ENCODE peak calls at places on chromosomes 16 and 17, in five cellular contexts. One of them, this sample, is unnamed.

GRCh38 chr17:8991514-8992285 is 26.2 kb upstream of the PIK3R5 start:
- DNase-seq in AG04450: peak; percentile 20
- DNase-seq in stimulated activated CD4-positive, alpha-beta T cell treated with anti-CD3 and anti-CD28 coated beads, Interleukin-4, amount 100 ng/mL, for 24 hours: peak; percentile 78
- DNase-seq in DMS 273 treated with DMSO at 0.1 percent for 48 hours: no peak
- DNase-seq in activated CD4-positive, alpha-beta T cell treated with anti-CD3 and anti-CD28 coated beads, Interleukin-2, amount 50 U/mL, for 48 hours: peak; percentile 82
- DNase-seq in this sample: no peak

GRCh38 chr17:45338023-45338781 is 21.4 kb upstream of the MAP3K14 start:
- DNase-seq in activated CD4-positive, alpha-beta T cell treated with anti-CD3 and anti-CD28 coated beads, Interleukin-2, amount 50 U/mL, for 48 hours: no peak
- DNase-seq in DMS 273 treated with DMSO at 0.1 percent for 48 hours: no peak
- DNase-seq in stimulated activated CD4-positive, alpha-beta T cell treated with anti-CD3 and anti-CD28 coated beads, Interleukin-4, amount 100 ng/mL, for 24 hours: no peak
- DNase-seq in AG04450: no peak
- DNase-seq in this sample: no peak

GRCh38 chr16:84751241-84751640 is 51.4 kb downstream of the USP10 start:
- DNase-seq in AG04450: no peak
- DNase-seq in DMS 273 treated with DMSO at 0.1 percent for 48 hours: no peak
- DNase-seq in stimulated activated CD4-positive, alpha-beta T cell treated with anti-CD3 and anti-CD28 coated beads, Interleukin-4, amount 100 ng/mL, for 24 hours: no peak
- DNase-seq in activated CD4-positive, alpha-beta T cell treated with anti-CD3 and anti-CD28 coated beads, Interleukin-2, amount 50 U/mL, for 48 hours: no peak
- DNase-seq in this sample: no peak

GRCh38 chr17:16449121-16449570 is 33.8 kb downstream of the TRPV2 start:
- DNase-seq in AG04450: no peak
- DNase-seq in stimulated activated CD4-positive, alpha-beta T cell treated with anti-CD3 and anti-CD28 coated beads, Interleukin-4, amount 100 ng/mL, for 24 hours: no peak
- DNase-seq in DMS 273 treated with DMSO at 0.1 percent for 48 hours: no peak
- DNase-seq in activated CD4-positive, alpha-beta T cell treated with anti-CD3 and anti-CD28 coated beads, Interleukin-2, amount 50 U/mL, for 48 hours: no peak
- DNase-seq in this sample: no peak

GRCh38 chr17:319266-319665 is 33.3 kb downstream of the RPH3AL start:
- DNase-seq in activated CD4-positive, alpha-beta T cell treated with anti-CD3 and anti-CD28 coated beads, Interleukin-2, amount 50 U/mL, for 48 hours: no peak
- DNase-seq in stimulated activated CD4-positive, alpha-beta T cell treated with anti-CD3 and anti-CD28 coated beads, Interleukin-4, amount 100 ng/mL, for 24 hours: no peak
- DNase-seq in AG04450: no peak
- DNase-seq in DMS 273 treated with DMSO at 0.1 percent for 48 hours: no peak
- DNase-seq in this sample: no peak

GRCh38 chr17:12599185-12599920 is 66.3 kb upstream of the MYOCD start:
- DNase-seq in activated CD4-positive, alpha-beta T cell treated with anti-CD3 and anti-CD28 coated beads, Interleukin-2, amount 50 U/mL, for 48 hours: no peak
- DNase-seq in DMS 273 treated with DMSO at 0.1 percent for 48 hours: no peak
- DNase-seq in AG04450: peak; percentile 52
- DNase-seq in stimulated activated CD4-positive, alpha-beta T cell treated with anti-CD3 and anti-CD28 coated beads, Interleukin-4, amount 100 ng/mL, for 24 hours: no peak
- DNase-seq in this sample: no peak

GRCh38 chr17:59328534-59329095 is 2.8 kb upstream of the YPEL2 start:
- DNase-seq in DMS 273 treated with DMSO at 0.1 percent for 48 hours: peak; percentile 98
- DNase-seq in activated CD4-positive, alpha-beta T cell treated with anti-CD3 and anti-CD28 coated beads, Interleukin-2, amount 50 U/mL, for 48 hours: no peak
- DNase-seq in AG04450: no peak
- DNase-seq in stimulated activated CD4-positive, alpha-beta T cell treated with anti-CD3 and anti-CD28 coated beads, Interleukin-4, amount 100 ng/mL, for 24 hours: no peak
- DNase-seq in this sample: no peak

GRCh38 chr17:38600906-38601305 is 4.8 kb downstream of the SRCIN1 start:
- DNase-seq in DMS 273 treated with DMSO at 0.1 percent for 48 hours: no peak
- DNase-seq in AG04450: no peak
- DNase-seq in stimulated activated CD4-positive, alpha-beta T cell treated with anti-CD3 and anti-CD28 coated beads, Interleukin-4, amount 100 ng/mL, for 24 hours: no peak
- DNase-seq in activated CD4-positive, alpha-beta T cell treated with anti-CD3 and anti-CD28 coated beads, Interleukin-2, amount 50 U/mL, for 48 hours: no peak
- DNase-seq in this sample: no peak

GRCh38 chr16:5064915-5065314 is 841 bp downstream of the C16orf89 start:
- DNase-seq in stimulated activated CD4-positive, alpha-beta T cell treated with anti-CD3 and anti-CD28 coated beads, Interleukin-4, amount 100 ng/mL, for 24 hours: no peak
- DNase-seq in activated CD4-positive, alpha-beta T cell treated with anti-CD3 and anti-CD28 coated beads, Interleukin-2, amount 50 U/mL, for 48 hours: no peak
- DNase-seq in AG04450: no peak
- DNase-seq in DMS 273 treated with DMSO at 0.1 percent for 48 hours: no peak
- DNase-seq in this sample: no peak

GRCh38 chr17:7549401-7550055 is 670 bp downstream of the TNFSF12 start:
- DNase-seq in AG04450: no peak
- DNase-seq in stimulated activated CD4-positive, alpha-beta T cell treated with anti-CD3 and anti-CD28 coated beads, Interleukin-4, amount 100 ng/mL, for 24 hours: peak; percentile 38
- DNase-seq in DMS 273 treated with DMSO at 0.1 percent for 48 hours: no peak
- DNase-seq in activated CD4-positive, alpha-beta T cell treated with anti-CD3 and anti-CD28 coated beads, Interleukin-2, amount 50 U/mL, for 48 hours: peak; percentile 59
- DNase-seq in this sample: no peak

GRCh38 chr16:14196539-14196938 is 125.4 kb downstream of the MRTFB start:
- DNase-seq in activated CD4-positive, alpha-beta T cell treated with anti-CD3 and anti-CD28 coated beads, Interleukin-2, amount 50 U/mL, for 48 hours: no peak
- DNase-seq in DMS 273 treated with DMSO at 0.1 percent for 48 hours: no peak
- DNase-seq in stimulated activated CD4-positive, alpha-beta T cell treated with anti-CD3 and anti-CD28 coated beads, Interleukin-4, amount 100 ng/mL, for 24 hours: no peak
- DNase-seq in AG04450: no peak
- DNase-seq in this sample: no peak

GRCh38 chr17:59641799-59642484 is 22.2 kb downstream of the CLTC start:
- DNase-seq in DMS 273 treated with DMSO at 0.1 percent for 48 hours: no peak
- DNase-seq in activated CD4-positive, alpha-beta T cell treated with anti-CD3 and anti-CD28 coated beads, Interleukin-2, amount 50 U/mL, for 48 hours: no peak
- DNase-seq in stimulated activated CD4-positive, alpha-beta T cell treated with anti-CD3 and anti-CD28 coated beads, Interleukin-4, amount 100 ng/mL, for 24 hours: no peak
- DNase-seq in AG04450: no peak
- DNase-seq in this sample: no peak

GRCh38 chr17:66349549-66350245 is 47.3 kb downstream of the PRKCA start:
- DNase-seq in DMS 273 treated with DMSO at 0.1 percent for 48 hours: no peak
- DNase-seq in AG04450: no peak
- DNase-seq in activated CD4-positive, alpha-beta T cell treated with anti-CD3 and anti-CD28 coated beads, Interleukin-2, amount 50 U/mL, for 48 hours: no peak
- DNase-seq in stimulated activated CD4-positive, alpha-beta T cell treated with anti-CD3 and anti-CD28 coated beads, Interleukin-4, amount 100 ng/mL, for 24 hours: no peak
- DNase-seq in this sample: no peak

GRCh38 chr16:4053663-4054479 is 62.4 kb downstream of the ADCY9 start:
- DNase-seq in AG04450: peak; percentile 87
- DNase-seq in DMS 273 treated with DMSO at 0.1 percent for 48 hours: no peak
- DNase-seq in stimulated activated CD4-positive, alpha-beta T cell treated with anti-CD3 and anti-CD28 coated beads, Interleukin-4, amount 100 ng/mL, for 24 hours: no peak
- DNase-seq in activated CD4-positive, alpha-beta T cell treated with anti-CD3 and anti-CD28 coated beads, Interleukin-2, amount 50 U/mL, for 48 hours: no peak
- DNase-seq in this sample: peak; percentile 62

GRCh38 chr16:735982-736453 is 4.8 kb downstream of the CIAO3 start:
- DNase-seq in AG04450: no peak
- DNase-seq in DMS 273 treated with DMSO at 0.1 percent for 48 hours: no peak
- DNase-seq in stimulated activated CD4-positive, alpha-beta T cell treated with anti-CD3 and anti-CD28 coated beads, Interleukin-4, amount 100 ng/mL, for 24 hours: peak; percentile 62
- DNase-seq in activated CD4-positive, alpha-beta T cell treated with anti-CD3 and anti-CD28 coated beads, Interleukin-2, amount 50 U/mL, for 48 hours: peak; percentile 80
- DNase-seq in this sample: no peak

GRCh38 chr17:14068542-14069250 is 608 bp upstream of the COX10 start:
- DNase-seq in activated CD4-positive, alpha-beta T cell treated with anti-CD3 and anti-CD28 coated beads, Interleukin-2, amount 50 U/mL, for 48 hours: no peak
- DNase-seq in AG04450: no peak
- DNase-seq in DMS 273 treated with DMSO at 0.1 percent for 48 hours: no peak
- DNase-seq in stimulated activated CD4-positive, alpha-beta T cell treated with anti-CD3 and anti-CD28 coated beads, Interleukin-4, amount 100 ng/mL, for 24 hours: no peak
- DNase-seq in this sample: no peak

GRCh38 chr17:19248923-19249574 is 11.9 kb downstream of the EPN2 start:
- DNase-seq in stimulated activated CD4-positive, alpha-beta T cell treated with anti-CD3 and anti-CD28 coated beads, Interleukin-4, amount 100 ng/mL, for 24 hours: no peak
- DNase-seq in DMS 273 treated with DMSO at 0.1 percent for 48 hours: no peak
- DNase-seq in AG04450: peak; percentile 72
- DNase-seq in activated CD4-positive, alpha-beta T cell treated with anti-CD3 and anti-CD28 coated beads, Interleukin-2, amount 50 U/mL, for 48 hours: no peak
- DNase-seq in this sample: peak; percentile 50

GRCh38 chr17:54899721-54900456 is 763 bp upstream of the TOM1L1 start:
- DNase-seq in activated CD4-positive, alpha-beta T cell treated with anti-CD3 and anti-CD28 coated beads, Interleukin-2, amount 50 U/mL, for 48 hours: no peak
- DNase-seq in AG04450: no peak
- DNase-seq in stimulated activated CD4-positive, alpha-beta T cell treated with anti-CD3 and anti-CD28 coated beads, Interleukin-4, amount 100 ng/mL, for 24 hours: no peak
- DNase-seq in DMS 273 treated with DMSO at 0.1 percent for 48 hours: no peak
- DNase-seq in this sample: no peak

GRCh38 chr16:46691720-46692119 is 2.3 kb downstream of the ORC6 start:
- DNase-seq in stimulated activated CD4-positive, alpha-beta T cell treated with anti-CD3 and anti-CD28 coated beads, Interleukin-4, amount 100 ng/mL, for 24 hours: no peak
- DNase-seq in activated CD4-positive, alpha-beta T cell treated with anti-CD3 and anti-CD28 coated beads, Interleukin-2, amount 50 U/mL, for 48 hours: no peak
- DNase-seq in AG04450: no peak
- DNase-seq in DMS 273 treated with DMSO at 0.1 percent for 48 hours: no peak
- DNase-seq in this sample: no peak

GRCh38 chr17:49787932-49788442 is 494 bp upstream of the KAT7 start:
- DNase-seq in stimulated activated CD4-positive, alpha-beta T cell treated with anti-CD3 and anti-CD28 coated beads, Interleukin-4, amount 100 ng/mL, for 24 hours: no peak
- DNase-seq in AG04450: no peak
- DNase-seq in DMS 273 treated with DMSO at 0.1 percent for 48 hours: no peak
- DNase-seq in activated CD4-positive, alpha-beta T cell treated with anti-CD3 and anti-CD28 coated beads, Interleukin-2, amount 50 U/mL, for 48 hours: peak; percentile 28
- DNase-seq in this sample: no peak

GRCh38 chr16:81403208-81403600 is 41.4 kb upstream of the CMIP start:
- DNase-seq in DMS 273 treated with DMSO at 0.1 percent for 48 hours: no peak
- DNase-seq in stimulated activated CD4-positive, alpha-beta T cell treated with anti-CD3 and anti-CD28 coated beads, Interleukin-4, amount 100 ng/mL, for 24 hours: no peak
- DNase-seq in AG04450: no peak
- DNase-seq in activated CD4-positive, alpha-beta T cell treated with anti-CD3 and anti-CD28 coated beads, Interleukin-2, amount 50 U/mL, for 48 hours: no peak
- DNase-seq in this sample: no peak

GRCh38 chr17:17445296-17445924 is 31.4 kb upstream of the MED9 start:
- DNase-seq in stimulated activated CD4-positive, alpha-beta T cell treated with anti-CD3 and anti-CD28 coated beads, Interleukin-4, amount 100 ng/mL, for 24 hours: no peak
- DNase-seq in activated CD4-positive, alpha-beta T cell treated with anti-CD3 and anti-CD28 coated beads, Interleukin-2, amount 50 U/mL, for 48 hours: no peak
- DNase-seq in AG04450: no peak
- DNase-seq in DMS 273 treated with DMSO at 0.1 percent for 48 hours: no peak
- DNase-seq in this sample: no peak

GRCh38 chr16:29877266-29877961 is 14.4 kb upstream of the CDIPT start:
- DNase-seq in DMS 273 treated with DMSO at 0.1 percent for 48 hours: no peak
- DNase-seq in stimulated activated CD4-positive, alpha-beta T cell treated with anti-CD3 and anti-CD28 coated beads, Interleukin-4, amount 100 ng/mL, for 24 hours: peak; percentile 52
- DNase-seq in activated CD4-positive, alpha-beta T cell treated with anti-CD3 and anti-CD28 coated beads, Interleukin-2, amount 50 U/mL, for 48 hours: peak; percentile 79
- DNase-seq in AG04450: no peak
- DNase-seq in this sample: no peak

GRCh38 chr17:76404256-76404655 is 19.8 kb downstream of the SPHK1 start:
- DNase-seq in activated CD4-positive, alpha-beta T cell treated with anti-CD3 and anti-CD28 coated beads, Interleukin-2, amount 50 U/mL, for 48 hours: no peak
- DNase-seq in AG04450: no peak
- DNase-seq in stimulated activated CD4-positive, alpha-beta T cell treated with anti-CD3 and anti-CD28 coated beads, Interleukin-4, amount 100 ng/mL, for 24 hours: no peak
- DNase-seq in DMS 273 treated with DMSO at 0.1 percent for 48 hours: no peak
- DNase-seq in this sample: no peak